ENCODE peak calls at places on chromosomes 12 and 14, in four cellular contexts. H is H1, I is K562, D is HepG2. R is an unnamed sample.

GRCh38 chr14:99831915-99832314 is 38.7 kb downstream of the EML1 start:
- DNase-seq in D (no peak), I (no peak), H (no peak), R (no peak)

GRCh38 chr12:47817272-47818006 is 2.3 kb downstream of the HDAC7 start:
- DNase-seq in I (no peak), D (peak; percentile 50), H (no peak), R (no peak)

GRCh38 chr12:46390881-46391280 is 18.3 kb upstream of the SLC38A2 start:
- DNase-seq in H (no peak), D (peak; percentile 57), I (no peak), R (no peak)

GRCh38 chr12:120751389-120751788 is 25.8 kb downstream of the ACADS start:
- DNase-seq in I (peak; percentile 27), H (no peak), D (no peak), R (no peak)

GRCh38 chr12:110937104-110937641 is 16.8 kb upstream of the MYL2 start:
- DNase-seq in H (peak; percentile 95), D (peak; percentile 9), I (peak; percentile 69), R (peak; percentile 47)

GRCh38 chr12:74021937-74022336 is 515.7 kb upstream of the ATXN7L3B start:
- DNase-seq in H (peak; percentile 67), D (peak; percentile 50), I (peak; percentile 74), R (no peak)

GRCh38 chr14:96424104-96424989 is 32.4 kb downstream of the AK7 start:
- DNase-seq in D (peak; percentile 71), H (no peak), I (peak; percentile 67), R (peak; percentile 17)

GRCh38 chr12:8987163-8987562 is 2.2 kb upstream of the KLRG1 start:
- DNase-seq in D (no peak), H (no peak), I (no peak), R (no peak)

DNA sequence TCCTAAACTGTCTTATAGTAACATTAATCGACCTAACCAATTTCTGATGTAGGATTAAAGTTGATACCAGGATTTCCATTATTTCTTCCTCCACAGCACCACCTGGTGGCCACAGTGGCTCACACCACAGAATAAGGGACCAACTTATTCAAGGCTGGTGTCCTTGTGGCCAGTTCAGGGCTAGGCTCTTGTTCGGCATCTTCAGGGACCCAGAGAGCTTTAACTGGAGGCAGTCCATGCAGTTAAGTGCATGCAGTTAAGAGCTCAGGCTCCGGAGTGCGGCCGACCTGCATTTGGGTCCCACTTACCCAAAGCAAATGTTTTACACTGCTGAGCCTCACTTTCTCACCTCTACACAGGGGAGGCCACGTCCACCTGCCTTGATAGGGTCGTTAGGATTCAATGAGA is 42.0 kb upstream of the GPR68 start:
- DNase-seq in I (peak; percentile 79), H (peak; percentile 89), D (peak; percentile 58), R (peak; percentile 60)
- TF ChIP-seq POLR2AphosphoS5 in I (no peak), H (no peak), D (no peak), R (no peak)

DNA sequence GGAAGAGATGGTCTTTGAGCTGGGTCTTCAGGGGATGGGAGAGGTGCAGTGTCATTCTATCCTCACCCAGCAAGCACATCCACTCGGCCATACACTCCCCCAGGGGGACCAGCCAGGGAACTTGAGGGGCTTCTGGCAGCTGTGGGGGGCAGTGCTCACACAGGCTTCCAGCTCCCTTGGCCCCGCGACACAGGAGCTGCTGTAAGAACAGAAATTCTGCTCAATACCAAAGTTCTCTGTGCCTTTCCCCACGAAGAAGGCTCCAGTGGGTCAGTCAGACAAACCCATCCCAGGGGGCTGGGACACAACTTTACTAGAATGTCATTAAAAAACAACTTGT is 289.1 kb upstream of the RTL1 start:
- DNase-seq in H (peak; percentile 32), D (no peak), I (no peak), R (no peak)
- TF ChIP-seq TAF1 in H (no peak), D (no peak), I (no peak), R (no peak)

DNA sequence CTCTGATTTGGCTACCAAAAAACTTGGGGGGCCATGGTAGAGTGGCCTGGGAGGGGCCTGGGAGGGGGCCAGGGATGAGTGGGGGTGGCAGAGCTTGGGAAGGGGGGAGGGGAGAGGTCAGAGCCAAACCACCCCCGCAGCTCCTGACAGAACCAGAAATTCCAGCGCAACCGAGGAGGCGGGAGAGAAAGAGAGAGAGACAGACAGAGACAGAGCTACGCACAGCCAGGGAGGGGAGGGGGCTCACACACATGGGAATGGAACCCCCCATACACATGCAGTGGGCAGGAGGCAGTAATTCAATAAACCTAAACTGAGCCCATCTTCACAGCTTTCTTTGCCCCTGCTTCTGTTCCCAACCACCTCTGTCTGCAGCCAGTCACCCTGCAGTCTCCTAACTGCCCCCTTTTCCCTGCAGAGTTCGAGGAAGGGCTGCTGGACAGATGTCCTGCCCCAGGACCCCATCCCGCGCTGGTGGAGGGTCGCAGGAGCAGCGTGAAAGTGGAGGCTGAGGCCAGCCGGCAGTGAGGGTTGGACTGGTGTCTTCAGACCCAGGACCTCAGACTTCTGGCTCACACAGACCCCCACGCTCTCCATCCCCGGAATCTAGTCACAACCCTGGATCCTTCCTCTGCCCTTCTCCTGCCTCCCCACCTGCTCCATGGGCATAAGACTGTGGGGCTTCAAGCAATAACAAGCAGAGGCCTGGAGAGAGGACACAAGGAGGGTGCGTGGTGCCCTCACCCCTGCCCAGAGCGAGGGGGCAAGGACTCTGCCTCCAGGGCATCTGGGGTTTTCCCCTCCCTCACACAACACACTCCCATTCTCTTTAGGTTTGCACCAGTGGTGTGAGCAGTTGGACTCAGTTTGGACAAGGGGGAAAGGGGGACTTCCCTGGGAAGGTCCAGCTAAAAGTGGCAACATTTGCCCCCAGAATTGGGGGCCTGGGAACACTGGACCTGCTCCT is 5.6 kb downstream of the NAB2 start:
- DNase-seq in D (no peak), H (no peak), I (no peak), R (no peak)
- TF ChIP-seq POLR2A in D (no peak), H (no peak), I (peak; percentile 29), R (peak; percentile 63)

DNA sequence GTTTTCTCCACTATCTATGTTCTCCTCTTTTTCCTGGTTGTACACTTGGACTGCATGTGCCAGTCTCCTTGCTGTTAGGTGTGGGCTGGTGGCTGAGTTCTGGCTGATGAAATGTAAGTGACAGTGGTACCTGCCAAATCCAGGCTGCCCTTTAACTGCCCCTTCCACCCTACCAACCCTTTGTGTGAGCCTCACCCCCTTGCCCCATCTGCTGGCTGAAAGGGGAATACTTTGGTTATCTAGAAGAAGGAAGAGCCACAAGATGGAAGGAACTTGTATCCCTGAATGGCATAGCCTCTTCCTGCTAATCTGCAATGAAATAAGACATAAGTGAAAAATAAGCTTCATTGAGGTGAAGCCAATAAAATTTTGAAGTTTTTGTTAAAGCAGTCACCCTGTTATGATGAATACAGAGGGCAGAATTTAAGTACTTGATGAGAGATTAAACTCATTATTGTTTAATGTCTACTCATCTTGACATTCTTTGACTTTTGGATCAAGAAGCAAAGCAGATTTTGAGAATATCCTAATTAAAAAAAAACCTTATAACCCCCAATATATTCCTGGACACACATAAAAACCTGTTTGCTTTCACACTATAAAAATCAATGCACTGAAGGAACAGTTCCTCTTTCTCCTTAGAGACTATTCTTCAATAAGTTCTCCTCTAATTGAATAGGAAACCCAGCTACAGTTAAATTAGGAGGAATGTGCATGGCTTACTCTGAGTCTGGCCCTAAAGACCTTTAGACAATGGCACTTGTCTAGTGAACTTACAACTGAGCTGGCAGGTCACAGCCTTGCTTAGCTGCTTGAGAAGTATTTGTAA is 262.6 kb upstream of the BTG1 start:
- DNase-seq in I (peak; percentile 70), D (peak; percentile 4), H (peak; percentile 65), R (no peak)
- TF ChIP-seq POLR2AphosphoS5 in I (no peak), D (no peak), H (no peak), R (no peak)

GRCh38 chr12:58554522-58555157 is 365.7 kb downstream of the LRIG3 start:
- DNase-seq in I (no peak), D (no peak), H (no peak), R (no peak)

GRCh38 chr12:58547217-58547616 is 373.1 kb downstream of the LRIG3 start:
- DNase-seq in I (no peak), D (no peak), H (no peak), R (no peak)

GRCh38 chr12:58544281-58544680 is 376.0 kb downstream of the LRIG3 start:
- DNase-seq in D (no peak), I (no peak), H (no peak), R (no peak)

DNA sequence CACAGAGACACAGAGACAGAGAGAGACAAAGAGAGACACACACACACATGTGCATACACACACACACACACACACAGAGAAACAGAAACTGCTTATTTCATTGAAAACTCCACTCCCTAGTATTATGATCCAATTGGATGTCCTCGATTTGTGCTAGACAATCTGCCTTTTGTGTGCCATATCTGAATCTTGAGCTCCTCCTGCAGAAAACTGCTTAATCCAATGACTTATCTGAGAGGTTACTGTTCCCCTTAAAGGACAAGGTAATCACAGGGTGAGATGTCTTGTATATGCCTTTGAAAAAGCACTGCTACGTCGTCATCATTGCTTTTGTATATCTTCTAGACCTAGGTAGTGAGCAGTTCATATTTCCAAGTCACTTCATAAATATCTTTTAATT is 371.5 kb downstream of the LRIG3 start:
- DNase-seq in D (no peak), H (no peak), I (no peak), R (no peak)
- TF ChIP-seq TAF1 in D (no peak), H (no peak), I (no peak), R (no peak)

DNA sequence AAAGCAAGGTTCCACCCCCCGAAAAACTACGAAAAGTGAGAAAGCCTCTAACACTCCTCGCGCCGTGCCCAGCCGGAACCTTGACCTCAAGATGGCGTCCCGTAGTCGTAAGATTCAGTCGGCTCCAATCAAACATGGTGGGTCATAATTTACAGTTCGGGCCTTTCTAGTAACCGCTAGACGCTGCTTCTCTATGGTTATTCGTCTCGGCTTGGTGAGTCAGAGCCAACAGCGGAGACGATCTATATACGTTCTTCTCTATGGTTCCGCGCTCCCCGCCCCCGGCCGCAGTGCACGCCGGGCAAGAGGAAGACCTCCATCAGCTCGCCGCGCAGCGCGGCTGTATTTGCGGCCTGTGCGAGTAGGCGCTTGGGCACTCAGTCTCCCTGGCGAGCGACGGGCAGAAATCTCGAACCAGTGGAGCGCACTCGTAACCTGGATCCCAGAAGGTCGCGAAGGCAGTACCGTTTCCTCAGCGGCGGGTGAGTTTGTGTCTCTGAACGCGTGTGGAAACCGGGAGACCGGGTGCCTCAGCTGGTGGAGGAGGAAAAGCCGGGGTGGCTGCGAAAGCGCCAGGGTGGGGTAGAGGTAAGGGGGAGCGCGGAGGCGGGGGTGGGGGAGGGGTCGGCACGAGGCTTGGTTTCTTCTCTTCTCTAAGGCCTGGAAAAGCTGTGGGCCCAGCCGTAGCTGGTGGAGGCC is at the start of gene RBM25:
- DNase-seq in D (peak; percentile 98), I (peak; percentile 96), H (peak; percentile 95), R (peak; percentile 84)
- TF ChIP-seq POLR2A in D (peak; percentile 99), I (peak; percentile 99), H (peak; percentile 98), R (peak; percentile 99)